ENCODE peak calls at places on chromosomes 16 and 17, in four cellular contexts. Q is upper lobe of right lung, T is endodermal cell, A is Peyer's patch. I is an unnamed sample.

GRCh38 chr16:11170696-11171447 is 85.1 kb downstream of the SOCS1 start:
- DNase-seq in Q (no peak), T (no peak), A (no peak), I (no peak)

GRCh38 chr17:36608794-36609497 is 7.6 kb downstream of the MRM1 start:
- DNase-seq in Q (no peak), T (peak; percentile 90), A (peak; percentile 71), I (peak; percentile 80)

GRCh38 chr16:24670623-24671454 is 58.6 kb upstream of the TNRC6A start:
- DNase-seq in Q (peak; percentile 63), T (peak; percentile 73), A (no peak), I (peak; percentile 90)

GRCh38 chr17:41284546-41284945 is 9.0 kb downstream of the KRTAP9-7 start:
- DNase-seq in Q (no peak), T (no peak), A (no peak), I (no peak)

GRCh38 chr16:22093952-22094351 is 1.6 kb downstream of the VWA3A start:
- DNase-seq in Q (no peak), T (no peak), A (no peak), I (no peak)

GRCh38 chr16:79902351-79902750 is 301.8 kb upstream of the MAF start:
- DNase-seq in Q (no peak), T (no peak), A (no peak), I (no peak)

GRCh38 chr17:1058423-1059130 is 61.6 kb downstream of the TIMM22 start:
- DNase-seq in Q (peak; percentile 88), T (peak; percentile 95), A (peak; percentile 79), I (no peak)

GRCh38 chr17:40415390-40415789 is 2.3 kb downstream of the TOP2A start:
- DNase-seq in Q (no peak), T (no peak), A (no peak), I (no peak)

GRCh38 chr17:36980281-36980761 is 31.6 kb downstream of the AATF start:
- DNase-seq in Q (no peak), T (no peak), A (no peak), I (no peak)

GRCh38 chr17:38569701-38570512 is 35.8 kb downstream of the SRCIN1 start:
- DNase-seq in Q (no peak), T (no peak), A (no peak), I (no peak)

GRCh38 chr16:12259258-12259657 is 282.7 kb downstream of the SNX29 start:
- DNase-seq in Q (no peak), T (no peak), A (no peak), I (no peak)

GRCh38 chr17:60305141-60305540 is 86.8 kb downstream of the USP32 start:
- DNase-seq in Q (no peak), T (no peak), A (no peak), I (no peak)

GRCh38 chr17:38798614-38799500 is 499 bp downstream of the PIP4K2B start:
- DNase-seq in Q (no peak), T (peak; percentile 79), A (peak; percentile 75), I (no peak)

GRCh38 chr16:82917886-82918595 is 291.3 kb downstream of the CDH13 start:
- DNase-seq in Q (no peak), T (no peak), A (no peak), I (no peak)

GRCh38 chr17:38877130-38877851 is 7.4 kb downstream of the LASP1 start:
- DNase-seq in Q (no peak), T (peak; percentile 69), A (peak; percentile 83), I (no peak)

GRCh38 chr16:87682852-87683399 is 80.6 kb downstream of the JPH3 start:
- DNase-seq in Q (no peak), T (no peak), A (no peak), I (no peak)

GRCh38 chr16:57620316-57621231 is 7.9 kb upstream of the ADGRG1 start:
- DNase-seq in Q (peak; percentile 78), T (peak; percentile 73), A (no peak), I (peak; percentile 28)

GRCh38 chr16:87551487-87551886 is 50.8 kb upstream of the JPH3 start:
- DNase-seq in Q (no peak), T (no peak), A (no peak), I (no peak)

GRCh38 chr17:2089021-2089422 is 34.1 kb downstream of the HIC1 start:
- DNase-seq in Q (no peak), T (no peak), A (no peak), I (no peak)

GRCh38 chr17:40065771-40066510 is 3.2 kb downstream of the THRA start:
- DNase-seq in Q (no peak), T (peak; percentile 52), A (no peak), I (no peak)

GRCh38 chr17:44599298-44600175 is 42.3 kb downstream of the FZD2 start:
- DNase-seq in Q (no peak), T (peak; percentile 86), A (peak; percentile 48), I (peak; percentile 93)

GRCh38 chr16:81462683-81463082 is 18.1 kb downstream of the CMIP start:
- DNase-seq in Q (no peak), T (no peak), A (no peak), I (no peak)

GRCh38 chr17:8382052-8382879 is 727 bp downstream of the RPL26 start:
- DNase-seq in Q (no peak), T (no peak), A (no peak), I (no peak)

GRCh38 chr16:10961231-10961630 is 16.9 kb downstream of the CLEC16A start:
- DNase-seq in Q (no peak), T (no peak), A (no peak), I (peak; percentile 73)

GRCh38 chr17:28366605-28367004 is 1.6 kb upstream of the SEBOX start:
- DNase-seq in Q (no peak), T (peak; percentile 64), A (no peak), I (no peak)

GRCh38 chr17:78664476-78665384 is 87.5 kb upstream of the DNAH17 start:
- DNase-seq in Q (peak; percentile 60), T (no peak), A (peak; percentile 47), I (peak; percentile 62)

GRCh38 chr17:67212716-67213417 is 32.1 kb downstream of the HELZ start:
- DNase-seq in Q (no peak), T (peak; percentile 26), A (no peak), I (no peak)

GRCh38 chr17:81522491-81523125 is 5.6 kb upstream of the FSCN2 start:
- DNase-seq in Q (no peak), T (no peak), A (no peak), I (no peak)

GRCh38 chr16:90019543-90020259 is 445 bp upstream of the DBNDD1 start:
- DNase-seq in Q (peak; percentile 78), T (peak; percentile 87), A (peak; percentile 70), I (no peak)

GRCh38 chr17:65523853-65524664 is 37.4 kb downstream of the AXIN2 start:
- DNase-seq in Q (no peak), T (no peak), A (no peak), I (no peak)

GRCh38 chr17:44543213-44543904 is 13.9 kb upstream of the FZD2 start:
- DNase-seq in Q (no peak), T (peak; percentile 98), A (no peak), I (no peak)

GRCh38 chr16:75099738-75100615 is 16.6 kb downstream of the LDHD start:
- DNase-seq in Q (peak; percentile 69), T (peak; percentile 68), A (peak; percentile 75), I (no peak)

DNA sequence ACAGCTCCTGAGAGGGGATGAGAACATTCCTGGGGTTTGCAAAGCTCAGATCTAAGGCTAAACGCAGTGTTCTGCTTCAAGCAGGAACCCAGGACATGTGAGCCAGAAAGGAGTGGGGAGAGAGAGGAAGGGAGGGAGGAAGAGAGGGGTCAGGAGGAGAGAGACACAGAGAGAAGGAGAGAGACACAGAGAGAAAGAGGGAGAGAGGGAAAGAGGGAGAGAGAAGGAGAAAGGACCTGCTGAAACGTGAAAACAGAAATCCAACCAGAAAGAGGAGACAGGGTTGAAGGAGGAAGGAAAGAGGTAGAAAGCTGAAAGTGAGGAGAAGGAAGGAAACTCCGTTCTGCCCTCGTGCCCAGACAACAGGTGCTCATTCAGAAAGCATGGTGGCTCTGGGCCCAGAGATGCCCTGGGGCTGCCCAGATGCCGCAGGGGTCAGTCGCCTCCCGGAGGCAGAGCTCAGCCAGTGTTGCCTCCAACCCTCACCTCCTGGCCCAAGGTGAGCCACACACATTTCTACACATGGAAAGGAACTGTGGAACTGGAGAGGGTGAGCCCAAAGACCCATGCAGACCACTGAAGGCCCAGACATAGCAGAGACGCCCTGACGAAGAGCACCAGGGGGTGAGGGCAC is 49.0 kb upstream of the ENPP7 start:
- DNase-seq in Q (no peak), T (no peak), A (no peak), I (no peak)
- H3K27me3 ChIP-seq in Q (peaks cover 20% of the 10 kb centered on the region), T (no peaks in the 10 kb centered on the region), A (no peaks in the 10 kb centered on the region), I (no peaks in the 10 kb centered on the region)

GRCh38 chr17:75475851-75476250 is 19.4 kb downstream of the TMEM94 start:
- DNase-seq in Q (no peak), T (peak; percentile 41), A (no peak), I (no peak)
- H3K27ac ChIP-seq in Q (peak overlapping the region; percentile 55), T (peak overlapping the region; percentile 72), A (no peak overlapping the region), I (peak overlapping the region; percentile 86)

GRCh38 chr17:34930283-34930682 is 31.0 kb downstream of the CCT6B start:
- DNase-seq in Q (no peak), T (no peak), A (no peak), I (no peak)
- H3K4me3 ChIP-seq in Q (no peak overlapping the region), T (no peak overlapping the region), A (no peak overlapping the region), I (no peak overlapping the region)

DNA sequence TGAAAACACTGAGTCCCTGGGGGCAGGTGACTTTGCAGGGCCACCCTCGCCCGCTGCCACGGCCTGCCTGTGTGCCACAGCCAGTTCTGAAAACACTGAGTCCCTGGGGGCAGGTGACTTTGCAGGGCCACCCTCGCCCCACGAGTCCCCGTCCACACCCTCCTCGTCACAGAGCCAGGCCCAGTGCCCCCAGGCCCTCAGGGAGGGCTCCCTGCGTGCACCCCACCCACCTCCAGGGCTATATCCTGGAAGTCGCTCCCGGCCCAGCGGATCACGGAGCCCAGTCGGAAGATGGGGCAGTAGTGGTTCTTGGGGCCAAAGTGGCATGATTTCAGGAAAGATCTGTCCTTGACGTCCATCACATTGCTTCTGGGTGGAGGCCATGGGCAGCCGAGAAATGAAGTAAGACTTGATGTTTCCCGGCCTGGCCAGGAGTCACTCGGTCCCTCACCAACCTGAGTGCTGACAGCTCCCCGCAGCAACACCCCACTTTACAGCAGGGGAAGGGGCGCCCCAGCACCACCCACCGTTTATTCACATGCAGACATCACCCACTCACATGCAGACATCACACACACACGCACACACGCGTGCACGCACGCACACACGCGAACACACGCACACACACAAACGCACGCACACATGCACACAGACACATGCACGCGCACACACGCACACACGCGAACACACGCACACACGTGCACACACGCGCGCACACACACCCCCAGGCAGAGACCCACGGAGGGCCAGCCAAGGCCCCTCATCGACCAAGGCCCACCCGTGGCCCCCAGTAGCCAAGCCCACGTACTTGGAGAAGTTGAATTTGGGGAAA is 6.5 kb downstream of the P2RX5 start:
- DNase-seq in Q (no peak), T (peak; percentile 51), A (no peak), I (no peak)
- H3K27me3 ChIP-seq in Q (peaks cover 42% of the 10 kb centered on the region), T (peaks cover 8% of the 10 kb centered on the region), A (no peaks in the 10 kb centered on the region), I (no peaks in the 10 kb centered on the region)

GRCh38 chr16:1157639-1158455 is 4.9 kb downstream of the CACNA1H start:
- DNase-seq in Q (no peak), T (no peak), A (no peak), I (no peak)

GRCh38 chr16:1154887-1155331 is 2.0 kb downstream of the CACNA1H start:
- DNase-seq in Q (no peak), T (no peak), A (no peak), I (no peak)

GRCh38 chr16:1156983-1157638 is 4.2 kb downstream of the CACNA1H start:
- DNase-seq in Q (no peak), T (no peak), A (no peak), I (no peak)

GRCh38 chr16:1155353-1156110 is 2.6 kb downstream of the CACNA1H start:
- DNase-seq in Q (no peak), T (no peak), A (no peak), I (no peak)

GRCh38 chr16:1156111-1156982 is 3.4 kb downstream of the CACNA1H start:
- DNase-seq in Q (no peak), T (no peak), A (no peak), I (no peak)
- H3K27ac ChIP-seq in Q (peak overlapping the region; percentile 42), T (no peak overlapping the region), A (no peak overlapping the region), I (no peak overlapping the region)